ENCODE peak calls at places on chromosomes 13 and 19, in eight cellular contexts. One of them, this sample, is unnamed. For H3K4me1, the result is how much of the 10 kb centered on the place peaks cover.

GRCh38 chr13:36819811-36820140 is 754 bp downstream of the RFXAP start:
- DNase-seq in uterus: no peak
- DNase-seq in A549: peak
- DNase-seq in adrenal gland: no peak
- DNase-seq in endothelial cell of umbilical vein: no peak
- DNase-seq in breast epithelium: no peak
- DNase-seq in HCT116: no peak
- DNase-seq in stomach: no peak
- DNase-seq in this sample: no peak

GRCh38 chr13:30581582-30581981 is 36.1 kb upstream of the USPL1 start:
- DNase-seq in uterus: no peak
- DNase-seq in A549: peak
- DNase-seq in adrenal gland: no peak
- DNase-seq in endothelial cell of umbilical vein: peak
- DNase-seq in breast epithelium: no peak
- DNase-seq in HCT116: peak
- DNase-seq in stomach: no peak
- DNase-seq in this sample: no peak

GRCh38 chr19:38004505-38005223 is 97.7 kb downstream of the SIPA1L3 start:
- DNase-seq in uterus: peak
- DNase-seq in A549: peak
- DNase-seq in adrenal gland: peak
- DNase-seq in endothelial cell of umbilical vein: peak
- DNase-seq in breast epithelium: peak
- DNase-seq in HCT116: peak
- DNase-seq in stomach: peak
- DNase-seq in this sample: peak

GRCh38 chr19:10352764-10353671 is 13.6 kb upstream of the ICAM3 start:
- DNase-seq in uterus: peak
- DNase-seq in A549: no peak
- DNase-seq in adrenal gland: peak
- DNase-seq in endothelial cell of umbilical vein: no peak
- DNase-seq in breast epithelium: no peak
- DNase-seq in HCT116: no peak
- DNase-seq in stomach: no peak
- DNase-seq in this sample: no peak

GRCh38 chr13:29539866-29540265 is 55.6 kb downstream of the SLC7A1 start:
- DNase-seq in uterus: no peak
- DNase-seq in A549: no peak
- DNase-seq in adrenal gland: no peak
- DNase-seq in endothelial cell of umbilical vein: no peak
- DNase-seq in breast epithelium: no peak
- DNase-seq in HCT116: no peak
- DNase-seq in stomach: no peak
- DNase-seq in this sample: no peak

GRCh38 chr19:16259385-16260159 is 61.9 kb downstream of the AP1M1 start:
- DNase-seq in uterus: no peak
- DNase-seq in A549: no peak
- DNase-seq in adrenal gland: no peak
- DNase-seq in endothelial cell of umbilical vein: no peak
- DNase-seq in breast epithelium: no peak
- DNase-seq in HCT116: no peak
- DNase-seq in stomach: no peak
- DNase-seq in this sample: peak

GRCh38 chr19:38617764-38618589 is at the start of gene MAP4K1:
- DNase-seq in uterus: peak
- DNase-seq in A549: no peak
- DNase-seq in adrenal gland: peak
- DNase-seq in endothelial cell of umbilical vein: no peak
- DNase-seq in breast epithelium: no peak
- DNase-seq in HCT116: no peak
- DNase-seq in stomach: peak
- DNase-seq in this sample: peak

GRCh38 chr13:107216046-107216715 is 648.2 kb upstream of the ARGLU1 start:
- DNase-seq in uterus: no peak
- DNase-seq in A549: no peak
- DNase-seq in adrenal gland: no peak
- DNase-seq in endothelial cell of umbilical vein: no peak
- DNase-seq in breast epithelium: no peak
- DNase-seq in HCT116: no peak
- DNase-seq in stomach: no peak
- DNase-seq in this sample: no peak

GRCh38 chr19:41563847-41564514 is 12.0 kb upstream of the CEACAM21 start:
- DNase-seq in uterus: no peak
- DNase-seq in A549: peak
- DNase-seq in adrenal gland: no peak
- DNase-seq in endothelial cell of umbilical vein: no peak
- DNase-seq in breast epithelium: no peak
- DNase-seq in HCT116: no peak
- DNase-seq in stomach: no peak
- DNase-seq in this sample: no peak

GRCh38 chr19:27889156-27889555 is 1323.8 kb downstream of the UQCRFS1 start:
- DNase-seq in uterus: no peak
- DNase-seq in A549: no peak
- DNase-seq in adrenal gland: no peak
- DNase-seq in endothelial cell of umbilical vein: no peak
- DNase-seq in breast epithelium: no peak
- DNase-seq in HCT116: no peak
- DNase-seq in stomach: no peak
- DNase-seq in this sample: no peak

GRCh38 chr13:101307181-101307701 is 109.1 kb downstream of the NALCN start:
- DNase-seq in uterus: no peak
- DNase-seq in A549: no peak
- DNase-seq in adrenal gland: no peak
- DNase-seq in endothelial cell of umbilical vein: no peak
- DNase-seq in breast epithelium: no peak
- DNase-seq in HCT116: no peak
- DNase-seq in stomach: no peak
- DNase-seq in this sample: no peak

GRCh38 chr19:10473192-10473591 is 30.0 kb downstream of the KEAP1 start:
- DNase-seq in uterus: no peak
- DNase-seq in A549: no peak
- DNase-seq in adrenal gland: no peak
- DNase-seq in endothelial cell of umbilical vein: no peak
- DNase-seq in breast epithelium: no peak
- DNase-seq in HCT116: no peak
- DNase-seq in stomach: no peak
- DNase-seq in this sample: no peak

GRCh38 chr19:17950310-17951150 is 16.4 kb upstream of the KCNN1 start:
- DNase-seq in uterus: no peak
- DNase-seq in A549: no peak
- DNase-seq in adrenal gland: no peak
- DNase-seq in endothelial cell of umbilical vein: peak
- DNase-seq in breast epithelium: no peak
- DNase-seq in HCT116: no peak
- DNase-seq in stomach: no peak
- DNase-seq in this sample: no peak

GRCh38 chr19:14528419-14529253 is 758 bp upstream of the TECR start:
- DNase-seq in uterus: peak
- DNase-seq in A549: no peak
- DNase-seq in adrenal gland: no peak
- DNase-seq in endothelial cell of umbilical vein: no peak
- DNase-seq in breast epithelium: peak
- DNase-seq in HCT116: no peak
- DNase-seq in stomach: no peak
- DNase-seq in this sample: no peak

GRCh38 chr13:71712988-71713653 is 153.9 kb downstream of the DACH1 start:
- DNase-seq in uterus: no peak
- DNase-seq in A549: no peak
- DNase-seq in adrenal gland: no peak
- DNase-seq in endothelial cell of umbilical vein: peak
- DNase-seq in breast epithelium: no peak
- DNase-seq in HCT116: no peak
- DNase-seq in stomach: no peak
- DNase-seq in this sample: no peak

GRCh38 chr13:74573654-74574053 is 439.4 kb upstream of the KLF12 start:
- DNase-seq in uterus: no peak
- DNase-seq in A549: peak
- DNase-seq in adrenal gland: peak
- DNase-seq in endothelial cell of umbilical vein: no peak
- DNase-seq in breast epithelium: no peak
- DNase-seq in HCT116: no peak
- DNase-seq in stomach: no peak
- DNase-seq in this sample: no peak

GRCh38 chr13:50892162-50892944 is 17.2 kb upstream of the RNASEH2B start:
- DNase-seq in uterus: no peak
- DNase-seq in A549: no peak
- DNase-seq in adrenal gland: no peak
- DNase-seq in endothelial cell of umbilical vein: no peak
- DNase-seq in breast epithelium: no peak
- DNase-seq in HCT116: no peak
- DNase-seq in stomach: no peak
- DNase-seq in this sample: peak
- TF ChIP-seq POLR2A in uterus: no peak
- TF ChIP-seq POLR2A in A549: no peak
- TF ChIP-seq POLR2A in adrenal gland: no peak
- TF ChIP-seq POLR2A in endothelial cell of umbilical vein: no peak
- TF ChIP-seq POLR2A in breast epithelium: no peak
- TF ChIP-seq POLR2A in HCT116: no peak
- TF ChIP-seq POLR2A in stomach: no peak
- TF ChIP-seq POLR2A in this sample: no peak

GRCh38 chr19:13005861-13006370 is 10.6 kb downstream of the NFIX start:
- DNase-seq in uterus: no peak
- DNase-seq in A549: no peak
- DNase-seq in adrenal gland: no peak
- DNase-seq in endothelial cell of umbilical vein: no peak
- DNase-seq in breast epithelium: no peak
- DNase-seq in HCT116: no peak
- DNase-seq in stomach: no peak
- DNase-seq in this sample: no peak
- H3K4me1 ChIP-seq in uterus: half or more
- H3K4me1 ChIP-seq in A549: under half
- H3K4me1 ChIP-seq in adrenal gland: under half
- H3K4me1 ChIP-seq in endothelial cell of umbilical vein: under half
- H3K4me1 ChIP-seq in breast epithelium: half or more
- H3K4me1 ChIP-seq in HCT116: under half
- H3K4me1 ChIP-seq in stomach: half or more
- H3K4me1 ChIP-seq in this sample: half or more

GRCh38 chr19:5680083-5680436 is 256 bp downstream of the MICOS13 start:
- DNase-seq in uterus: no peak
- DNase-seq in A549: no peak
- DNase-seq in adrenal gland: no peak
- DNase-seq in endothelial cell of umbilical vein: no peak
- DNase-seq in breast epithelium: peak
- DNase-seq in HCT116: no peak
- DNase-seq in stomach: no peak
- DNase-seq in this sample: peak

GRCh38 chr19:5679289-5680082 is 830 bp downstream of the MICOS13 start:
- DNase-seq in uterus: no peak
- DNase-seq in A549: no peak
- DNase-seq in adrenal gland: no peak
- DNase-seq in endothelial cell of umbilical vein: no peak
- DNase-seq in breast epithelium: no peak
- DNase-seq in HCT116: no peak
- DNase-seq in stomach: no peak
- DNase-seq in this sample: peak

GRCh38 chr19:5682293-5682592 is 1.4 kb downstream of the HSD11B1L start:
- DNase-seq in uterus: no peak
- DNase-seq in A549: no peak
- DNase-seq in adrenal gland: no peak
- DNase-seq in endothelial cell of umbilical vein: no peak
- DNase-seq in breast epithelium: no peak
- DNase-seq in HCT116: no peak
- DNase-seq in stomach: no peak
- DNase-seq in this sample: no peak

GRCh38 chr19:5681446-5682292 is 842 bp downstream of the HSD11B1L start:
- DNase-seq in uterus: no peak
- DNase-seq in A549: no peak
- DNase-seq in adrenal gland: no peak
- DNase-seq in endothelial cell of umbilical vein: no peak
- DNase-seq in breast epithelium: no peak
- DNase-seq in HCT116: no peak
- DNase-seq in stomach: no peak
- DNase-seq in this sample: no peak

DNA sequence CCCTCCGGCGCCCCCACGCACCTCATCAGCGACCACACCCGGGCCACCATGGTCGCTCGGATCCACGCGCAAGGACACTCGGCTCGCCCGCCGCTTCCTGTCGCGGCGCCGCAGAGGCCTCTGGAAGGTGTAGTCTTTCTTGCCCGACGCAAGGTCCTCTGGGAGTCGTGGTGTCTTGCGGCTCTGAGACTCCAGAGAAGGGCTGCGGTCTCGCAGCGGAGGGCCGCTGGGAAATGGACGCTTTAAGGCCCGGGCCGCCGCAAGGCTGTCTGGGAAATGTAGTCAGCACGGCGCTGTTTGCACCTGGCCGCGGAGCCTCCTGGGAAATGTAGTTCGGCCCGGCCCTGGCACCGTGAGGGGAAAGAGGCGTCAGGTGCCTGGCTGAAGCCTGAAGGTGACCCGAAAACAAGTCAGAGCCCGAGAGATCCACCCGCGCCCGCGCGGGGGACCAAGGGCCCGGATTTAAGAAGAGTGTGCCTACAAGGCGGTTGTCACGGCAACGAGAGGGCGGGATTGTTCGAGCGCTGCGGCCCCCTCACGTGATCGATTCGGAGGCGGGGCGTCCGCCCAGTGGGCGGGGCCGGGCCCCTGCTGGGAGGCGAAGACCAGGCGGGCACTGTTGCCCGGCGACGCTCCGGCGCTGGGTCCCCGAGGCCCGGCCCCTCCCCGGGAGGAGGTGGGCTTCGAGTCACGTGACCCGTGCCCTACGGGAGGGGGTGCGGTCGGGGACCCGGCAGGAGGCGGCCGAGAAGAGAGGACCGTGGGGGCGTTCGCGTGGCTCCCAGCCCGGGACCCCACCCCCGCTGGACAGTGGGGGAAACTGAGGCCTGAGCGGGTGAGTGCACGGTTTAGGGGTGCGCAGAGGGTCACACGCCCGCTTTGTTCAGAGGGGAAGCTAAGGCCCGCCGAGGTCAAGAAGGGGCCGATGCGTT is at the start of the genes HSD11B1L and MICOS13:
- DNase-seq in uterus: peak
- DNase-seq in A549: peak
- DNase-seq in adrenal gland: peak
- DNase-seq in endothelial cell of umbilical vein: peak
- DNase-seq in breast epithelium: peak
- DNase-seq in HCT116: peak
- DNase-seq in stomach: peak
- DNase-seq in this sample: peak
- TF ChIP-seq POLR2A in uterus: no peak
- TF ChIP-seq POLR2A in A549: peak
- TF ChIP-seq POLR2A in adrenal gland: peak
- TF ChIP-seq POLR2A in endothelial cell of umbilical vein: peak
- TF ChIP-seq POLR2A in breast epithelium: peak
- TF ChIP-seq POLR2A in HCT116: peak
- TF ChIP-seq POLR2A in stomach: no peak
- TF ChIP-seq POLR2A in this sample: peak

DNA sequence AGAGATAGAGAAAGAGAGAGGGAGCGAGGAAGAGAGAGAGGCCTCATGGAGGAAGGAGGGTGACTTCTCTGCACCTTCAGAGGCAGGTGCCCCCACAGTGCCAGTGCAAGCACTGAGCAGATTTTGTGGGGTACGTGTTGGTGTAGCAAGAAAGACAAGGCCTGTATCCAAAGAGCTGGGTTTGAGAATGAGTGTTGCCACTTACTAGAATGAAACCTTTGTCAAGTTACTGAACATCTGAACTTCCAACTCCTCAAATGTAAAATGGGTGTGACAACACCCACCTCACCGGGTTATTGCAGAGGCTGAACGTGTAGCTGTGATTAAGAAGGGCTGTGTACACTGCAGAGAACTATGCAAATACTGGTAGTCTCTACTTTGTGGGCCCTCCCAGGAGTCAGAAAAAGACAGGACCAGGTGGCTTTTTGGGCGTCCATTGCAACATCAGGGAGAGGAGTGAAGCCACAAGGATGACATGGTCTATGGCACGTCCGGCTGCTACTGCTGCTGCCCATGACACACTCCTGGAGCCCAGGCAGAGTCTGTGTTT is 54.3 kb upstream of the ATP12A start:
- DNase-seq in uterus: no peak
- DNase-seq in A549: no peak
- DNase-seq in adrenal gland: no peak
- DNase-seq in endothelial cell of umbilical vein: no peak
- DNase-seq in breast epithelium: no peak
- DNase-seq in HCT116: no peak
- DNase-seq in stomach: peak
- DNase-seq in this sample: no peak
- H3K4me1 ChIP-seq in uterus: under half
- H3K4me1 ChIP-seq in A549: under half
- H3K4me1 ChIP-seq in adrenal gland: under half
- H3K4me1 ChIP-seq in endothelial cell of umbilical vein: under half
- H3K4me1 ChIP-seq in breast epithelium: under half
- H3K4me1 ChIP-seq in HCT116: under half
- H3K4me1 ChIP-seq in stomach: under half
- H3K4me1 ChIP-seq in this sample: under half